ENCODE peak calls at places on chromosomes 3 and 15, in four cellular contexts. X is astrocyte, Z is NT2/D1, B is neural progenitor cell. Q is an unnamed sample.

GRCh38 chr15:39786444-39787056 is 3.9 kb upstream of the FSIP1 start:
- DNase-seq in X (peak), Z (no peak), B (peak), Q (peak)

GRCh38 chr3:191568206-191568605 is 107.2 kb downstream of the PYDC2 start:
- DNase-seq in X (no peak), Z (no peak), B (no peak), Q (peak)

GRCh38 chr15:99729920-99730319 is 3.3 kb downstream of the LYSMD4 start:
- DNase-seq in X (peak), Z (no peak), B (peak), Q (peak)

GRCh38 chr3:72275296-72275820 is 490.4 kb upstream of the PROK2 start:
- DNase-seq in X (no peak), Z (no peak), B (no peak), Q (no peak)

GRCh38 chr3:108528459-108529231 is 18.2 kb upstream of the MYH15 start:
- DNase-seq in X (no peak), Z (no peak), B (no peak), Q (no peak)

GRCh38 chr15:36688310-36689102 is 109.1 kb downstream of the CDIN1 start:
- DNase-seq in X (peak), Z (no peak), B (no peak), Q (peak)

GRCh38 chr3:131491775-131492174 is 11.0 kb downstream of the MRPL3 start:
- DNase-seq in X (no peak), Z (no peak), B (no peak), Q (no peak)

GRCh38 chr3:134685881-134686802 is 35.3 kb upstream of the KY start:
- DNase-seq in X (peak), Z (no peak), B (no peak), Q (peak)

GRCh38 chr15:58779554-58779953 is 8.5 kb downstream of the MINDY2 start:
- DNase-seq in X (no peak), Z (no peak), B (no peak), Q (no peak)

GRCh38 chr15:30918366-30918765 is 14.7 kb downstream of the FAN1 start:
- DNase-seq in X (no peak), Z (no peak), B (no peak), Q (no peak)

GRCh38 chr15:70703483-70703882 is 59.9 kb downstream of the UACA start:
- DNase-seq in X (peak), Z (no peak), B (peak), Q (peak)

GRCh38 chr15:79680721-79681120 is 216.1 kb downstream of the MTHFS start:
- DNase-seq in X (peak), Z (peak), B (peak), Q (peak)

GRCh38 chr3:196111939-196112386 is 30.1 kb upstream of the TFRC start:
- DNase-seq in X (no peak), Z (no peak), B (no peak), Q (no peak)

DNA sequence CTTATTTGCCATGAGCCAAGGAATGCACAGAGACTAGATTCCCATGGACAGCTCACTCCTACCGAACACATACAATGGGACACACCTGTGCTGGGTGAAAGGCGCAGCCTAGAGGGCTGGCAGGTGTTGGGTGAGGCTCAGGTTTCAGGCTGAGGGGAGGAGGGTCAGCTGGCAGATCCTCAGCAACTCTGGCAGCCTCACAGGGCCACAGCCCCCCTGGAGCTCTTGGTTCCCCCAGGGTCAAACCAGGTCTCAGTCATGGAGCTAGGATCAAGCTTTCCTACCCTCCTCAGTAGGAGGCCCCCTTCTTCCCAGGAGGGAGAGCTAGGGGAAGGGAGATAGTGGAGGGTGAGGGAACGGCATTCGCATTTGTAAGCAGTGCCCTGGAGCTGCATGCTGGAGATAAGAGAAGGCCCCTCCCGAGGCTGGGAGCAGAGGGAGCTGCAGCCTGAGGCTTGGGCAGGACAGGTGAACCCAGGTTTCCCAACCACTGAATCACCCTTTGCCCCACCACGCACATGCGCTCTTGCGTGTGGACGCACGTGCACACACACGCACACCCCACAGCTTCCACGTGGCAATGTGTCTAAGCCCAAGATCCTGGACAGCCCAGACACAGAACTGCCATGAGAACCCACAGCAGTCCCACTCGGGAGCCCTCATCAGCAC is 26.3 kb upstream of the TFRC start:
- DNase-seq in X (no peak), Z (peak), B (peak), Q (peak)
- H3K9ac ChIP-seq in X (no peak), Z (peak), B (no peak), Q (no peak)

GRCh38 chr3:126495786-126496185 is 20.1 kb upstream of the ZXDC start:
- DNase-seq in X (no peak), Z (no peak), B (no peak), Q (no peak)

GRCh38 chr3:126494204-126494603 is 18.5 kb upstream of the ZXDC start:
- DNase-seq in X (no peak), Z (no peak), B (no peak), Q (no peak)

GRCh38 chr3:126493051-126493450 is 17.4 kb upstream of the ZXDC start:
- DNase-seq in X (no peak), Z (no peak), B (no peak), Q (no peak)

GRCh38 chr3:126494831-126495230 is 19.1 kb upstream of the ZXDC start:
- DNase-seq in X (no peak), Z (no peak), B (no peak), Q (no peak)

GRCh38 chr3:126493731-126494130 is 18.0 kb upstream of the ZXDC start:
- DNase-seq in X (no peak), Z (no peak), B (peak), Q (no peak)
- H3K9ac ChIP-seq in X (no peak), Z (no peak), B (no peak), Q (no peak)

DNA sequence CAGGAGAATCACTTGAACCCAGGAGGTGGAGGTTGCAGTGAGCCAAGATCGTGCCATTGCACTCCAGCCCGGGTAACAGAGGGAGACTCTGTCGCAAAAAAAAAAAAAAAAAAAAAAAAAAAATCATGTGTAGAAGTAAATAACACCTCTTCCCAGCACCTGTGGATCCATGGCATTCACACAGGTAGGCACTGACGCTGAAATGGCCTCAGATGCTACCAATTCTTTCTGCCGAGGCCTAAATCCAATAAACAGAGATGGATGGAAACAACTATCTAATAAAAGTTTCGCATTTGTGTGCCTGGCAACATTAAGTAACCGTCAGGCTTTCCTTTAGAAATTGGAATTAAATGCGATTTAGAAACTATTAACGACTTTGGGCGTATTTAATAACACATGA is 10.3 kb upstream of the LRRC2 start:
- DNase-seq in X (no peak), Z (no peak), B (no peak), Q (no peak)
- H3K9ac ChIP-seq in X (no peak), Z (peak), B (no peak), Q (no peak)

GRCh38 chr3:9260305-9260704 is 10.9 kb upstream of the SRGAP3 start:
- DNase-seq in X (no peak), Z (no peak), B (no peak), Q (no peak)
- H3K9ac ChIP-seq in X (no peak), Z (no peak), B (no peak), Q (no peak)

GRCh38 chr3:49121244-49121671 is 635 bp upstream of the USP19 start:
- DNase-seq in X (no peak), Z (no peak), B (no peak), Q (no peak)
- H3K9ac ChIP-seq in X (peak), Z (peak), B (no peak), Q (peak)

GRCh38 chr15:64856429-64857145 is 14.9 kb downstream of the PLEKHO2 start:
- DNase-seq in X (peak), Z (no peak), B (peak), Q (no peak)
- H3K9ac ChIP-seq in X (no peak), Z (peak), B (no peak), Q (no peak)

GRCh38 chr3:78969483-78969882 is 798.3 kb downstream of the ROBO1 start:
- DNase-seq in X (peak), Z (no peak), B (no peak), Q (no peak)
- H3K9ac ChIP-seq in X (no peak), Z (no peak), B (no peak), Q (no peak)

GRCh38 chr3:49903451-49904424 is at the start of gene MST1R:
- DNase-seq in X (no peak), Z (peak), B (peak), Q (peak)

GRCh38 chr3:49901351-49902339 is 2.0 kb downstream of the MST1R start:
- DNase-seq in X (no peak), Z (no peak), B (no peak), Q (peak)

GRCh38 chr3:49900491-49901153 is 3.1 kb downstream of the MST1R start:
- DNase-seq in X (peak), Z (no peak), B (no peak), Q (peak)

GRCh38 chr3:49899815-49900214 is 3.9 kb downstream of the MST1R start:
- DNase-seq in X (no peak), Z (no peak), B (peak), Q (peak)

GRCh38 chr3:49902511-49903345 is 945 bp downstream of the MST1R start:
- DNase-seq in X (no peak), Z (no peak), B (no peak), Q (no peak)
- H3K9ac ChIP-seq in X (no peak), Z (peak), B (no peak), Q (peak)

GRCh38 chr3:169272533-169272932 is 391.0 kb downstream of the MECOM start:
- DNase-seq in X (no peak), Z (no peak), B (no peak), Q (no peak)
- H3K9ac ChIP-seq in X (no peak), Z (no peak), B (no peak), Q (no peak)

GRCh38 chr3:12875857-12876451 is 34.6 kb upstream of the RPL32 start:
- DNase-seq in X (no peak), Z (peak), B (peak), Q (no peak)
- H3K9ac ChIP-seq in X (no peak), Z (peak), B (no peak), Q (no peak)

Q was measured in PC-3.